ENCODE peak calls at places on chromosomes 6 and 20, in eight cellular contexts. C, G, S, J, P, R, T and I are unnamed samples.
A peak's percentile ranks its signal among the peaks of the same experiment; 100 is the strongest.

GRCh38 chr6:446418-447366 is 55.1 kb downstream of the IRF4 start:
- DNase-seq in G (no peak), P (no peak), J (no peak), R (no peak), S (no peak), C (peak; percentile 68), T (no peak), I (no peak)

GRCh38 chr6:89204096-89204495 is 13.1 kb downstream of the GABRR1 start:
- DNase-seq in R (no peak), S (peak; percentile 46), P (no peak), T (no peak), G (no peak), C (no peak), J (no peak), I (no peak)

GRCh38 chr6:105192707-105193465 is 13.1 kb upstream of the POPDC3 start:
- DNase-seq in C (no peak), T (no peak), G (no peak), R (no peak), J (peak; percentile 76), S (no peak), P (no peak), I (peak; percentile 81)

GRCh38 chr6:45920819-45921511 is 94.7 kb downstream of the CLIC5 start:
- DNase-seq in J (no peak), T (no peak), R (no peak), S (no peak), P (no peak), G (no peak), C (no peak), I (no peak)

GRCh38 chr6:55009114-55009513 is 162.5 kb downstream of the FAM83B start:
- DNase-seq in T (no peak), P (no peak), G (no peak), J (no peak), S (no peak), C (no peak), R (no peak), I (no peak)

GRCh38 chr6:167666571-167667203 is 160.0 kb upstream of the AFDN start:
- DNase-seq in S (no peak), R (no peak), T (no peak), P (no peak), J (no peak), C (no peak), G (no peak), I (no peak)

GRCh38 chr6:149840345-149841075 is 23.6 kb downstream of the LRP11 start:
- DNase-seq in G (peak; percentile 60), R (peak; percentile 73), C (peak; percentile 9), J (peak; percentile 67), P (no peak), S (peak; percentile 99), T (peak; percentile 62), I (no peak)

GRCh38 chr6:1325471-1326309 is 13.8 kb downstream of the FOXQ1 start:
- DNase-seq in S (no peak), C (no peak), T (peak; percentile 91), J (peak; percentile 69), R (no peak), P (no peak), G (peak; percentile 56), I (peak; percentile 56)

GRCh38 chr6:1925743-1926430 is 316.2 kb downstream of the FOXC1 start:
- DNase-seq in J (no peak), P (no peak), C (no peak), R (no peak), S (peak; percentile 21), T (no peak), G (no peak), I (no peak)

GRCh38 chr6:119129968-119130484 is 51.6 kb upstream of the FAM184A start:
- DNase-seq in C (no peak), P (no peak), S (peak; percentile 89), J (peak; percentile 87), T (peak; percentile 88), R (no peak), G (peak; percentile 39), I (no peak)

DNA sequence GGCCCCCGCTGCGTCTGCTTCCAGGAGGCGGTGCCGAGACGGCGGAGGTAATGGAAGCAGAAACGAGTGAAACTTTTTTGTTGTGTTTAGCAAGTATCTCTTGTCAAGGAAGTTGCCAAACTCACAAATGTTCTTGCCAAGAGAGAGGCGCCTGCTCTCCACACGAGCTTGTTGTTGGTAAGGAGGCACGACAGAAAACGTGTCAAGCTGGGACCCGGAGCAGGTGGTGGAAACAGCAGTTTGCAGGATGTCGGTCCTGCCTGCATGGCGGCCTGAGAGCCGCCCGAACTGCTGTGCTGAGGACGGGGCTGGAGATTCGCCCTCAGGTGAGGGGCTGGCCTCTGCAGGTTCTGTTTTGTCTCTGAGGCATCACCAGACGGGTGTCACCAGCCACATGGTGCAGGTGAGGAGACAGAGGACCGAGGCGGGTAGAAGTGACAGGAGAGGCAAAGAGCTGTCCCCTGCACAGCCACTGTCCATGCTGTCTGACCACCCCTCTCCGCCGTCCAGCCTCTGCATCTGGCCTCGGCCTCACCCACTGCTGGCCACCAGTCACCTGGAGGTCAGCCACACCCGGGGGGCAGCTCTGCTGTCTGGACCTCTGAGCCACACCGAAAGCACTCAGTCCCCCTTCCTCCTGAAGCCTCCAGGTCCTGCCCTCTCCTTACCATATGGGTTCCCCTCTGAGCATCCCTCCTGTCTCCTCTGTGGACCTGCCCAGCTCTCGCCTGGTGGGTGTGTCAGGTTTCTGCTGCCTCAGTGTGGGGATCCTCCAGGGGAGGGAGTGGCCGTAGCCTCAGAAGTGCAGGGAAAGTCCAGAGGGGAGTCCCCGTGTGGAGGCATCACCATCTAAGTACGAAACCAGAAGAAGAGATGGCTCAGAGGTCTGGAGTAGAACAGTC is 261.5 kb downstream of the TAF4 start:
- DNase-seq in S (no peak), J (peak; percentile 5), G (no peak), R (peak; percentile 29), T (no peak), P (peak; percentile 74), C (no peak), I (peak; percentile 3)
- H3K4me3 ChIP-seq in S (no peak overlapping the region), J (no peak overlapping the region), G (no peak overlapping the region), R (peak overlapping the region; percentile 6), T (no peak overlapping the region), P (no peak overlapping the region), C (no peak overlapping the region), I (peak overlapping the region; percentile 19)

DNA sequence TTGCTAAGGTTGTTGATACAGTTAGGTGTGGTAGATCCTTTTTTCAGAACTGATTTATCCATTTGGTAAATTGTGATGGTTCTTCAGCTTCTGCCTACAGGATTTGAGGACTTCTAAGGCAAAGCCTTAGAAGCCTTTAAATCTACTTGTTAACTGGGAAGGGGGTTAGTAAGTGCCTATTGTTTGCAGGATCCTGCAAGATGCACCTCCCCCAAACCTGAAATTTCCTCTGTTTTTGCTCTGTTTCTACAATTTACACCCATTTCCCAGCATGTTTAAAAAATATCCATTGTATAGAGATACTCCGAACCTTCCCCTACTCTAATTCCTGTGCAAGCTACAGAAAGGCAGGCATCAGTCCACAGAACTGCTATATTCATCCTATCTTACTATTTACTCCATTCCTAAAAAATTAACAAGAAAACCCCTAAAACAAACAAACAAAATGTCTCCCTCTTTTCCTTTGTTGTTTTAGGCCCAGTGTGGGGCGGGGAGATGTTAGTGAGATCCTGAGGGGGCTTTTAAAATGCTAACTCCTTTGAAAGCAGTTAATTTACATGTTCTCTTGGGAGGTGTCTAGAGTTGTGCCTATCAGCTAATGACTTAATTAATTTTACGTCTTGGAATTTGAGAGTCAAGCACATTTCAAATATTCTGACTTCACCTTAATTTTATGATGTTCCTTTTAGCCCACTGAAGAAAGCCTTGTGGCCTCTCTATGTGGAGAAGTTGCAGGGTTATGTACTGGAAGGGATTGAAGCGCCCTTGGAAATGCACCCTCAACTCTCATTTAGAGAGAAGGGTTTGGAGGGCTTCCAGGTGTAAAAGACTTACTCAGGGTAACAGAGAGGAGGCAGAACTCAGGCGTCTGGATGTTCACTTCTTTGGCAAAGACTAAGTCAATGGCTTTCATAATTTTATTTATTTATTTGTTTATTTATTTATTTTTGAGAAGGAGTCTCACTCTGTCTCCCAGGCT is 4.7 kb downstream of the SASH1 start:
- DNase-seq in J (no peak), P (no peak), R (no peak), C (no peak), G (no peak), T (no peak), S (no peak), I (no peak)
- H3K4me3 ChIP-seq in J (no peak overlapping the region), P (no peak overlapping the region), R (no peak overlapping the region), C (no peak overlapping the region), G (no peak overlapping the region), T (no peak overlapping the region), S (no peak overlapping the region), I (no peak overlapping the region)

DNA sequence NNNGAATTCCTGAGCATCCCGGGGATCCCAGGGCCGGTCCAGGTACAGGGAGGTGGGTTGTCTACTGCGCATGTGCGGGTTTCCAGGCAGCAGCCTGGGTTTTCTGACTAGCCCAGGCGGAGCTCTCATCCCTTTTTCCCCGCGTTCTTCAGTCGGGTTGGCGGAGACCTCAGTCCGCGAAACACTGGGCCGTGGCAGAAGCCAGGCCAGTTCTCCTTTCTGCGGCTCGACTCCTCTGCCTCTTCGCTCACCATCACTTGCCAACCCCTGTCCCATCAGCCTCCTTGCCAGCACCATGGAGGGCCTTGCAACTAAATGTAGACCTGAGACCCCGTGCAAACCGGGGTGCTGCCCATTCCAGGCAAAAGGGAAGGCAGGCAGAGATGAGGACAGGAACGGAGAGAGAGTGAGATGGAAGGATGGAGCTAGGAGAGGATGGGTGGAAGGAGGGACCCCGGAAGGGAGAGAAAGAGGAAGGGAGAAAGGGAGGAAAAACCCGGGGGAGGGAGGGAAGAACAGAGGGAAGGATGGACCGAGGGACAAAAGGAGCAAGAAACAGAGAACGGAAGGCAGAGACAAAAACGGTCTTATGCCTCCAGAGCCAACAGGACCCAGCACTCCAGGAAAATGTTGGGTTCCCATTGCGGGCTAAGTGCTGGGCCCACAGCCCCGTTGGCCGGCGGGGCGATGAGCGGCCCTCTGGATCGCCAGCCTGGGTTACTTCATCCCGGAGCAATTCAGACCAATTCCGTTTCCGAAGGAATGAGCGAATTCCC is 445.4 kb upstream of the DEFB115 start:
- DNase-seq in P (peak; percentile 48), R (peak; percentile 73), S (peak; percentile 42), G (no peak), J (peak; percentile 59), T (no peak), C (no peak), I (no peak)
- H3K4me3 ChIP-seq in P (no peak overlapping the region), R (no peak overlapping the region), S (peak overlapping the region; percentile 62), G (peak overlapping the region; percentile 47), J (peak overlapping the region; percentile 31), T (peak overlapping the region; percentile 11), C (peak overlapping the region; percentile 43), I (peak overlapping the region; percentile 36)

DNA sequence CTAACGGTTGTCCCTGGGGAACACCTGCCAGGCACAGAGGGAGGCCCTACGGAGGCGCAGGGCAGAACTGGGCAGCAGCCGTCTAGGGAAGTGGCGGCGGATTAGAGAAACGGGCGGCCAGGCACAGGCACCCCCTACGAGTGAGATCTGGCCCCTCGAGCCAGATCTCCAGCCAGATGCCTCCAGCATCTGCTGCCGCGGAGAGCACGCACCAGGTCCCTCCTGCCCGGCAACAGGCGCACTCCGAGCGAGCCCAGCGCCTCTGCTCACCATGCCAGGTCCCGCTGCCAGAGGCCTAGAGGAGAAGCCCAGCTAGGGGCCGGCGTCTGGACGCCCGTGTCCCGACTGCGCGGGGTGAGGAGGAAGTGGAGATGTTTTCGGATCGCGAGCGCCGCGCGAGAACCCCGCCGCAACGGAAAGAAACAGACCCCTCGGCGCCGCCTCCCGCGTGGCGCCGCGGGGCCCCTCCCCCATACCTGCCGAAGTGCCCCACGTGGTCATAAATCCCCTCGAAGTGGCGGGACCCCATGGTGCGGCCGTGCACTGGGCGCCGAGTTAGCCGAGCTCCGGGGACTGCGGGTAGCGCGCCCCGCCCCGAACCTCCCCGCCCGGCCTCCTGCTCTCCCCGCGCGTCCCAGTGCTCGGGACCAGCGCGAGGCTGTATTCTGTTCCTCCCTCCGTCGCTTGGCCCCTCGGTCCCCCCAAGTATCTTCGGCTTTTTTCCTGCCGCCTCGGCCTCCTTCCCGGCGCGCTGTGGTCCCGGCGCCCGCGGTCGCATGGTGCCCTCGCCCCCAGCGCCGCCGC is at the start of gene SLC22A16:
- DNase-seq in G (no peak), J (no peak), C (no peak), S (peak; percentile 14), P (peak; percentile 78), T (no peak), R (peak; percentile 62), I (no peak)
- H3K4me3 ChIP-seq in G (peak within 1 kb of the TSS; percentile 43), J (peak within 1 kb of the TSS; percentile 25), C (no peak within 1 kb of the TSS), S (no peak within 1 kb of the TSS), P (peak within 1 kb of the TSS; percentile 46), T (peak within 1 kb of the TSS; percentile 11), R (peak within 1 kb of the TSS; percentile 43), I (peak within 1 kb of the TSS; percentile 37)

GRCh38 chr6:13319891-13320564 is 8.3 kb downstream of the TBC1D7 start:
- DNase-seq in C (no peak), P (no peak), R (no peak), T (no peak), G (no peak), J (no peak), S (no peak), I (no peak)
- H3K4me3 ChIP-seq in C (no peak overlapping the region), P (no peak overlapping the region), R (no peak overlapping the region), T (no peak overlapping the region), G (no peak overlapping the region), J (no peak overlapping the region), S (no peak overlapping the region), I (no peak overlapping the region)